ENCODE peak calls at places on chromosomes 11 and 22, in four cellular contexts. M is activated T-helper 1 cell treated with anti-CD3 and anti-CD28 coated beads, Interleukin-12 subunit alpha, Interleukin-12 subunit beta, Interleukin-2, Interleukin-4 antibody, amounts not matched to agents 30 ng/mL and 10 ng/mL and 1 ng/mL, durations not matched to agents 14 hours and 24 hours and 36 hours; E is Right ventricle myocardium superior; U is fibroblast of lung. W is an unnamed sample.

GRCh38 chr11:8870461-8871282 is 40.3 kb upstream of the AKIP1 start:
- DNase-seq in M (no peak), E (peak), U (peak), W (peak)

GRCh38 chr11:117861151-117862018 is 15.1 kb downstream of the FXYD6 start:
- DNase-seq in M (no peak), E (peak), U (no peak), W (no peak)

GRCh38 chr11:69318093-69318420 is 24.1 kb downstream of the MYEOV start:
- DNase-seq in M (no peak), E (no peak), U (no peak), W (no peak)

GRCh38 chr11:122019908-122020694 is 95.9 kb downstream of the BLID start:
- DNase-seq in M (no peak), E (no peak), U (no peak), W (no peak)

GRCh38 chr11:119065369-119065768 is 2.2 kb upstream of the VPS11 start:
- DNase-seq in M (peak), E (no peak), U (peak), W (peak)

GRCh38 chr22:23279781-23280180 is 99.5 kb downstream of the BCR start:
- DNase-seq in M (no peak), E (no peak), U (peak), W (no peak)

GRCh38 chr22:44261164-44261860 is 51.4 kb downstream of the SHISAL1 start:
- DNase-seq in M (no peak), E (no peak), U (no peak), W (no peak)

GRCh38 chr22:28989035-28989464 is 72.6 kb downstream of the C22orf31 start:
- DNase-seq in M (no peak), E (no peak), U (peak), W (peak)

GRCh38 chr11:43852057-43852636 is 28.5 kb upstream of the ALKBH3 start:
- DNase-seq in M (peak), E (no peak), U (peak), W (peak)

GRCh38 chr22:26529345-26529744 is 17.1 kb upstream of the TFIP11 start:
- DNase-seq in M (no peak), E (no peak), U (no peak), W (no peak)

GRCh38 chr11:92123540-92123939 is 101.1 kb upstream of the FAT3 start:
- DNase-seq in M (no peak), E (no peak), U (peak), W (no peak)

GRCh38 chr22:32018056-32018455 is 25.0 kb upstream of the SLC5A1 start:
- DNase-seq in M (no peak), E (no peak), U (peak), W (no peak)

GRCh38 chr22:38262051-38262795 is 10.6 kb downstream of the TMEM184B start:
- DNase-seq in M (peak), E (peak), U (peak), W (peak)

GRCh38 chr11:131877246-131877645 is 506.8 kb downstream of the NTM start:
- DNase-seq in M (no peak), E (no peak), U (peak), W (no peak)

GRCh38 chr11:21475276-21475675 is 717.6 kb upstream of the ANO5 start:
- DNase-seq in M (no peak), E (no peak), U (no peak), W (no peak)

GRCh38 chr11:8744423-8744822 is 61.8 kb downstream of the RPL27A start:
- DNase-seq in M (no peak), E (no peak), U (peak), W (peak)

GRCh38 chr11:128283445-128283844 is 303.9 kb downstream of the ETS1 start:
- DNase-seq in M (no peak), E (no peak), U (peak), W (no peak)

GRCh38 chr11:43904737-43905515 is 24.3 kb downstream of the ALKBH3 start:
- DNase-seq in M (no peak), E (no peak), U (peak), W (no peak)

GRCh38 chr11:12140186-12140938 is 30.0 kb downstream of the MICAL2 start:
- DNase-seq in M (no peak), E (no peak), U (no peak), W (no peak)

GRCh38 chr11:1739576-1739975 is 10.8 kb downstream of the IFITM10 start:
- DNase-seq in M (no peak), E (no peak), U (no peak), W (no peak)

GRCh38 chr11:128548655-128549255 is 38.6 kb downstream of the ETS1 start:
- DNase-seq in M (peak), E (peak), U (peak), W (peak)

GRCh38 chr11:125886997-125887372 is 483 bp upstream of the HYLS1 start:
- DNase-seq in M (peak), E (peak), U (peak), W (peak)

GRCh38 chr11:69550846-69551245 is 69.4 kb downstream of the LINC01488 start:
- DNase-seq in M (no peak), E (no peak), U (no peak), W (no peak)

GRCh38 chr11:115421338-115422012 is 82.7 kb downstream of the CADM1 start:
- DNase-seq in M (no peak), E (peak), U (no peak), W (no peak)

GRCh38 chr11:116427903-116428637 is 344.7 kb downstream of the BUD13 start:
- DNase-seq in M (no peak), E (no peak), U (peak), W (no peak)

GRCh38 chr11:68751331-68751856 is at the start of gene TESMIN:
- DNase-seq in M (peak), E (peak), U (peak), W (peak)

GRCh38 chr11:16678466-16679116 is 59.9 kb upstream of the C11orf58 start:
- DNase-seq in M (no peak), E (no peak), U (no peak), W (no peak)

GRCh38 chr11:47270331-47271271 is 668 bp downstream of the MADD start:
- DNase-seq in M (peak), E (no peak), U (peak), W (peak)